ENCODE peak calls at places on chromosomes 4 and X, in four cellular contexts. H, J, O and Q are unnamed samples.

GRCh38 chrX:129959493-129959832 is 23.0 kb upstream of the BCORL1 start:
- DNase-seq in O (no peak), J (no peak), H (no peak), Q (no peak)

GRCh38 chr4:40238008-40238699 is 41.3 kb downstream of the RHOH start:
- DNase-seq in O (no peak), H (no peak), J (no peak), Q (no peak)

GRCh38 chr4:102356562-102357202 is 11.4 kb upstream of the SLC39A8 start:
- DNase-seq in O (no peak), H (no peak), J (no peak), Q (no peak)

GRCh38 chrX:15834827-15835595 is 19.6 kb downstream of the AP1S2 start:
- DNase-seq in H (no peak), O (no peak), J (no peak), Q (no peak)

GRCh38 chr4:86380176-86380724 is 20.4 kb upstream of the MAPK10 start:
- DNase-seq in J (no peak), H (no peak), O (no peak), Q (no peak)

GRCh38 chrX:19810809-19811208 is 76.6 kb downstream of the SH3KBP1 start:
- DNase-seq in H (no peak), O (no peak), J (no peak), Q (no peak)

GRCh38 chr4:182648766-182649165 is 268.4 kb downstream of the DCTD start:
- DNase-seq in J (no peak), H (no peak), O (no peak), Q (no peak)

GRCh38 chr4:181661090-181661489 is 582.1 kb upstream of the TENM3 start:
- DNase-seq in H (no peak), O (peak; percentile 45), J (no peak), Q (no peak)

GRCh38 chr4:98663226-98664006 is 5.0 kb upstream of the TSPAN5 start:
- DNase-seq in J (peak; percentile 16), H (peak; percentile 15), O (no peak), Q (no peak)

GRCh38 chrX:134369576-134369975 is 90.4 kb upstream of the HPRT1 start:
- DNase-seq in H (no peak), J (no peak), O (no peak), Q (no peak)

GRCh38 chrX:120769576-120770341 is 105.9 kb downstream of the CT47B1 start:
- DNase-seq in J (no peak), H (no peak), O (peak; percentile 26), Q (no peak)

GRCh38 chr4:115485402-115485801 is 372.0 kb upstream of the NDST4 start:
- DNase-seq in H (no peak), O (no peak), J (no peak), Q (no peak)

GRCh38 chrX:70754169-70754843 is 154.2 kb downstream of the TEX11 start:
- DNase-seq in H (no peak), O (no peak), J (no peak), Q (no peak)

GRCh38 chr4:185211641-185212040 is 2.2 kb downstream of the SNX25 start:
- DNase-seq in J (no peak), H (no peak), O (no peak), Q (no peak)

GRCh38 chr4:185209031-185209851 is at the start of gene SNX25:
- DNase-seq in O (peak; percentile 58), J (peak; percentile 81), H (peak; percentile 70), Q (peak; percentile 70)

GRCh38 chr4:185210102-185210981 is 944 bp downstream of the SNX25 start:
- DNase-seq in H (no peak), O (no peak), J (peak; percentile 35), Q (peak; percentile 42)

GRCh38 chr4:185212566-185212965 is 3.2 kb downstream of the SNX25 start:
- DNase-seq in J (no peak), H (no peak), O (no peak), Q (no peak)

DNA sequence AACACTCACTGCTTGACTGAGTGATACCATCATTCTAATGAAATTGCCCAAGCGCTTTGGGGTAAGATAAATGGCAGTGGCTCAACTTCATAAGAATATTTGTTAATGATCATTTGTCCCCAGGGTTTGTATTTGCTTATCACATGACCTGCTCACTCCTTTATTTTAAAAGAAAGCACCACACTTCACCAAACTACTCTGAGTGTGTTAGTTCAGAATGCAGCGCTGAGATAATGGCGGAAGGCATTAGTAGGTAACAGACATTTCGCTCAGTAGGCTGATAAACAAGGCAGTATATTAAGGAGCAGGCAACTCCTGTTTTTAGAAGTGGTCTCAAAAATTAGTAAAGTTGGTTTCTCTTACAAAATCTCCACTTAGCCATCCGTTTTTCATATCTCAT is 1.6 kb downstream of the SNX25 start:
- DNase-seq in J (no peak), H (no peak), O (no peak), Q (no peak)
- H3K27ac ChIP-seq in J (no peak overlapping the region), H (peak overlapping the region; percentile 89), O (no peak overlapping the region), Q (no peak overlapping the region)

GRCh38 chr4:3013323-3013722 is 50.0 kb downstream of the GRK4 start:
- DNase-seq in J (no peak), H (no peak), O (no peak), Q (no peak)
- H3K27ac ChIP-seq in J (no peak overlapping the region), H (no peak overlapping the region), O (no peak overlapping the region), Q (no peak overlapping the region)

GRCh38 chr4:156837625-156838345 is 133.8 kb downstream of the PDGFC start:
- DNase-seq in H (no peak), O (no peak), J (no peak), Q (no peak)
- H3K27ac ChIP-seq in H (no peak overlapping the region), O (no peak overlapping the region), J (no peak overlapping the region), Q (no peak overlapping the region)

GRCh38 chr4:153275380-153276276 is 68.9 kb upstream of the MND1 start:
- DNase-seq in H (no peak), J (no peak), O (no peak), Q (no peak)
- H3K27ac ChIP-seq in H (no peak overlapping the region), J (no peak overlapping the region), O (no peak overlapping the region), Q (peak overlapping the region; percentile 31)